ENCODE peak calls at places on chromosomes 13 and 19, in nine cellular contexts. One of them, this sample, is unnamed.

GRCh38 chr19:11142528-11143171 is 12.9 kb downstream of the SPC24 start:
- DNase-seq in ovary: peak
- DNase-seq in NB4: no peak
- DNase-seq in heart right ventricle: peak
- DNase-seq in tibial nerve: peak
- DNase-seq in kidney epithelial cell: peak
- DNase-seq in body of pancreas: peak
- DNase-seq in astrocyte: peak
- DNase-seq in adrenal gland: peak
- DNase-seq in this sample: peak

GRCh38 chr19:14342809-14343208 is 38.4 kb upstream of the ADGRE5 start:
- DNase-seq in heart right ventricle: no peak
- DNase-seq in adrenal gland: no peak
- DNase-seq in ovary: no peak
- DNase-seq in kidney epithelial cell: no peak
- DNase-seq in body of pancreas: no peak
- DNase-seq in tibial nerve: no peak
- DNase-seq in NB4: no peak
- DNase-seq in astrocyte: no peak
- DNase-seq in this sample: no peak

GRCh38 chr19:42325896-42326771 is 699 bp downstream of the MEGF8 start:
- DNase-seq in tibial nerve: no peak
- DNase-seq in NB4: peak
- DNase-seq in astrocyte: no peak
- DNase-seq in kidney epithelial cell: no peak
- DNase-seq in body of pancreas: no peak
- DNase-seq in adrenal gland: peak
- DNase-seq in ovary: peak
- DNase-seq in heart right ventricle: no peak
- DNase-seq in this sample: no peak

GRCh38 chr13:46753137-46753536 is 43.8 kb downstream of the ESD start:
- DNase-seq in kidney epithelial cell: no peak
- DNase-seq in adrenal gland: no peak
- DNase-seq in body of pancreas: no peak
- DNase-seq in tibial nerve: no peak
- DNase-seq in heart right ventricle: no peak
- DNase-seq in astrocyte: no peak
- DNase-seq in NB4: no peak
- DNase-seq in ovary: no peak
- DNase-seq in this sample: no peak

GRCh38 chr13:97493471-97493870 is 59.5 kb downstream of the RAP2A start:
- DNase-seq in ovary: no peak
- DNase-seq in kidney epithelial cell: no peak
- DNase-seq in tibial nerve: no peak
- DNase-seq in adrenal gland: no peak
- DNase-seq in body of pancreas: no peak
- DNase-seq in heart right ventricle: no peak
- DNase-seq in astrocyte: no peak
- DNase-seq in NB4: no peak
- DNase-seq in this sample: no peak

GRCh38 chr19:5047251-5047935 is 78.5 kb downstream of the KDM4B start:
- DNase-seq in body of pancreas: no peak
- DNase-seq in ovary: no peak
- DNase-seq in kidney epithelial cell: no peak
- DNase-seq in tibial nerve: no peak
- DNase-seq in astrocyte: no peak
- DNase-seq in adrenal gland: no peak
- DNase-seq in NB4: no peak
- DNase-seq in heart right ventricle: no peak
- DNase-seq in this sample: no peak

GRCh38 chr19:11551603-11552235 is 7.3 kb downstream of the ELOF1 start:
- DNase-seq in tibial nerve: no peak
- DNase-seq in adrenal gland: no peak
- DNase-seq in NB4: peak
- DNase-seq in kidney epithelial cell: no peak
- DNase-seq in ovary: peak
- DNase-seq in astrocyte: no peak
- DNase-seq in heart right ventricle: no peak
- DNase-seq in body of pancreas: no peak
- DNase-seq in this sample: no peak

GRCh38 chr13:71149498-71150363 is 717.3 kb downstream of the DACH1 start:
- DNase-seq in ovary: no peak
- DNase-seq in astrocyte: no peak
- DNase-seq in tibial nerve: no peak
- DNase-seq in heart right ventricle: no peak
- DNase-seq in NB4: no peak
- DNase-seq in adrenal gland: no peak
- DNase-seq in body of pancreas: peak
- DNase-seq in kidney epithelial cell: no peak
- DNase-seq in this sample: no peak

GRCh38 chr13:97753942-97754670 is 199.4 kb upstream of the IPO5 start:
- DNase-seq in adrenal gland: no peak
- DNase-seq in body of pancreas: no peak
- DNase-seq in tibial nerve: no peak
- DNase-seq in heart right ventricle: no peak
- DNase-seq in ovary: no peak
- DNase-seq in astrocyte: no peak
- DNase-seq in kidney epithelial cell: no peak
- DNase-seq in NB4: peak
- DNase-seq in this sample: no peak

GRCh38 chr13:51134763-51135365 is 23.8 kb upstream of the C13orf42 start:
- DNase-seq in body of pancreas: no peak
- DNase-seq in adrenal gland: no peak
- DNase-seq in astrocyte: no peak
- DNase-seq in tibial nerve: no peak
- DNase-seq in NB4: no peak
- DNase-seq in kidney epithelial cell: no peak
- DNase-seq in heart right ventricle: no peak
- DNase-seq in ovary: no peak
- DNase-seq in this sample: no peak

GRCh38 chr13:74554581-74555290 is 420.5 kb upstream of the KLF12 start:
- DNase-seq in NB4: no peak
- DNase-seq in body of pancreas: no peak
- DNase-seq in astrocyte: no peak
- DNase-seq in adrenal gland: no peak
- DNase-seq in tibial nerve: no peak
- DNase-seq in kidney epithelial cell: no peak
- DNase-seq in heart right ventricle: no peak
- DNase-seq in ovary: no peak
- DNase-seq in this sample: no peak

GRCh38 chr19:55676384-55676783 is 1.4 kb downstream of the EPN1 start:
- DNase-seq in body of pancreas: peak
- DNase-seq in NB4: no peak
- DNase-seq in kidney epithelial cell: no peak
- DNase-seq in heart right ventricle: no peak
- DNase-seq in astrocyte: no peak
- DNase-seq in adrenal gland: no peak
- DNase-seq in ovary: no peak
- DNase-seq in tibial nerve: no peak
- DNase-seq in this sample: no peak

GRCh38 chr19:39046037-39046821 is 13.9 kb upstream of the FBXO27 start:
- DNase-seq in adrenal gland: no peak
- DNase-seq in ovary: no peak
- DNase-seq in kidney epithelial cell: no peak
- DNase-seq in tibial nerve: no peak
- DNase-seq in heart right ventricle: no peak
- DNase-seq in astrocyte: no peak
- DNase-seq in NB4: peak
- DNase-seq in body of pancreas: no peak
- DNase-seq in this sample: no peak

GRCh38 chr13:101942038-101942437 is 459.8 kb downstream of the FGF14 start:
- DNase-seq in heart right ventricle: no peak
- DNase-seq in tibial nerve: peak
- DNase-seq in astrocyte: peak
- DNase-seq in NB4: peak
- DNase-seq in body of pancreas: no peak
- DNase-seq in kidney epithelial cell: no peak
- DNase-seq in ovary: no peak
- DNase-seq in adrenal gland: no peak
- DNase-seq in this sample: no peak

GRCh38 chr13:112254061-112254818 is 121.9 kb upstream of the SPACA7 start:
- DNase-seq in heart right ventricle: no peak
- DNase-seq in kidney epithelial cell: no peak
- DNase-seq in NB4: no peak
- DNase-seq in astrocyte: no peak
- DNase-seq in tibial nerve: no peak
- DNase-seq in ovary: no peak
- DNase-seq in adrenal gland: no peak
- DNase-seq in body of pancreas: no peak
- DNase-seq in this sample: no peak

DNA sequence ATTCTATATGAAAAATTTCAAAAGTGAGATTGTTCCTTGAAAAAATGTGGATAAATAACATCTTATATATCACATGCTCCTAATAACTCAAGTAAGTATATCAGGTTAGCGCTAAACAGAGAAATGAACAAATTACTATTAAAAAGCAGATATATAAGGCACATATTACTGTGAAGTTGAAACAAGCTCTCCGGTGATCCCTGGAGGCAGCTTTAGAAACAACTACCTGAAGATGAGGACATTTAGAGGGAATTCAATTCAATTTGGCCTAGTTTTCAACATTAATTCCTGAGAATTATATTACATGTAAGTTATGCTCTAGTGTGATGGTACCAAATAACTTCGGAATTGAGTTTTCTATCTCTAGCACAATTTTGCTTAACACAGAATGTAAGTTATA is 1373.6 kb upstream of the SPRY2 start:
- DNase-seq in tibial nerve: no peak
- DNase-seq in NB4: no peak
- DNase-seq in kidney epithelial cell: no peak
- DNase-seq in heart right ventricle: no peak
- DNase-seq in ovary: no peak
- DNase-seq in body of pancreas: no peak
- DNase-seq in astrocyte: no peak
- DNase-seq in adrenal gland: no peak
- DNase-seq in this sample: no peak
- TF ChIP-seq CTCF in tibial nerve: no peak
- TF ChIP-seq CTCF in NB4: no peak
- TF ChIP-seq CTCF in kidney epithelial cell: peak
- TF ChIP-seq CTCF in heart right ventricle: no peak
- TF ChIP-seq CTCF in ovary: no peak
- TF ChIP-seq CTCF in body of pancreas: no peak
- TF ChIP-seq CTCF in astrocyte: no peak
- TF ChIP-seq CTCF in adrenal gland: no peak
- TF ChIP-seq CTCF in this sample: no peak

GRCh38 chr19:49110567-49110966 is 3.6 kb upstream of the LIN7B start:
- DNase-seq in tibial nerve: no peak
- DNase-seq in astrocyte: peak
- DNase-seq in heart right ventricle: no peak
- DNase-seq in body of pancreas: no peak
- DNase-seq in NB4: no peak
- DNase-seq in adrenal gland: no peak
- DNase-seq in ovary: no peak
- DNase-seq in kidney epithelial cell: no peak
- DNase-seq in this sample: no peak

GRCh38 chr19:49116544-49116943 is 2.4 kb downstream of the LIN7B start:
- DNase-seq in astrocyte: no peak
- DNase-seq in tibial nerve: peak
- DNase-seq in NB4: peak
- DNase-seq in adrenal gland: no peak
- DNase-seq in kidney epithelial cell: no peak
- DNase-seq in heart right ventricle: no peak
- DNase-seq in body of pancreas: no peak
- DNase-seq in ovary: no peak
- DNase-seq in this sample: no peak

GRCh38 chr19:49114630-49115363 is 627 bp downstream of the LIN7B start:
- DNase-seq in body of pancreas: peak
- DNase-seq in heart right ventricle: peak
- DNase-seq in astrocyte: peak
- DNase-seq in tibial nerve: peak
- DNase-seq in NB4: peak
- DNase-seq in adrenal gland: peak
- DNase-seq in kidney epithelial cell: no peak
- DNase-seq in ovary: peak
- DNase-seq in this sample: no peak

GRCh38 chr19:49111218-49111998 is 2.8 kb upstream of the LIN7B start:
- DNase-seq in kidney epithelial cell: no peak
- DNase-seq in body of pancreas: no peak
- DNase-seq in heart right ventricle: no peak
- DNase-seq in adrenal gland: no peak
- DNase-seq in NB4: no peak
- DNase-seq in astrocyte: no peak
- DNase-seq in ovary: no peak
- DNase-seq in tibial nerve: no peak
- DNase-seq in this sample: no peak

GRCh38 chr19:49113762-49114629 is at the start of gene LIN7B:
- DNase-seq in body of pancreas: peak
- DNase-seq in NB4: peak
- DNase-seq in astrocyte: peak
- DNase-seq in tibial nerve: no peak
- DNase-seq in adrenal gland: peak
- DNase-seq in heart right ventricle: peak
- DNase-seq in kidney epithelial cell: no peak
- DNase-seq in ovary: peak
- DNase-seq in this sample: no peak
- TF ChIP-seq CTCF in body of pancreas: peak
- TF ChIP-seq CTCF in NB4: peak
- TF ChIP-seq CTCF in astrocyte: no peak
- TF ChIP-seq CTCF in tibial nerve: peak
- TF ChIP-seq CTCF in adrenal gland: no peak
- TF ChIP-seq CTCF in heart right ventricle: peak
- TF ChIP-seq CTCF in kidney epithelial cell: no peak
- TF ChIP-seq CTCF in ovary: peak
- TF ChIP-seq CTCF in this sample: peak

GRCh38 chr19:46646402-46646801 is 10.4 kb upstream of the GNG8 start:
- DNase-seq in ovary: no peak
- DNase-seq in astrocyte: no peak
- DNase-seq in tibial nerve: no peak
- DNase-seq in heart right ventricle: no peak
- DNase-seq in kidney epithelial cell: no peak
- DNase-seq in NB4: peak
- DNase-seq in body of pancreas: no peak
- DNase-seq in adrenal gland: no peak
- DNase-seq in this sample: no peak
- TF ChIP-seq CTCF in ovary: no peak
- TF ChIP-seq CTCF in astrocyte: no peak
- TF ChIP-seq CTCF in tibial nerve: no peak
- TF ChIP-seq CTCF in heart right ventricle: no peak
- TF ChIP-seq CTCF in kidney epithelial cell: no peak
- TF ChIP-seq CTCF in NB4: no peak
- TF ChIP-seq CTCF in body of pancreas: no peak
- TF ChIP-seq CTCF in adrenal gland: no peak
- TF ChIP-seq CTCF in this sample: no peak

GRCh38 chr13:20093946-20094345 is 66.9 kb downstream of the GJA3 start:
- DNase-seq in adrenal gland: no peak
- DNase-seq in ovary: no peak
- DNase-seq in kidney epithelial cell: no peak
- DNase-seq in tibial nerve: no peak
- DNase-seq in heart right ventricle: no peak
- DNase-seq in NB4: no peak
- DNase-seq in astrocyte: no peak
- DNase-seq in body of pancreas: no peak
- DNase-seq in this sample: no peak

DNA sequence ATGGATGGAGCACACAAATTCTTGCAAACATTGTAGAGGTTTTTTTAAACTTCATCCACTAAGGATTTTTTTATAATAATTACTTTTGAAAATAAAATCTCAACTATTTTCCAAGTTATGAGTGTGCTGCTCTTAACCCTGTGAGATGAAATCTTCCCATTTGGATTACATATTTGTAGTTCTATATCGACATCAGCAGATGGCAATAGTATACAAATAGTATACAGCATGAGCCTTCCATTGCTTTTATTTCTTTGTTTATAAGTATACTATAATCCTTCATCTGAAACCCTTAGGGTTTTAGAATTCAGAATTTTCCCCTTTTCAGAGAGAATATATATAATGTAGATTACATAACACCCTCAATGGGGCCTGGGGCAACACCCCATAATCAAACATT is 70.5 kb downstream of the GJA3 start:
- DNase-seq in ovary: no peak
- DNase-seq in kidney epithelial cell: no peak
- DNase-seq in body of pancreas: no peak
- DNase-seq in heart right ventricle: no peak
- DNase-seq in adrenal gland: no peak
- DNase-seq in tibial nerve: no peak
- DNase-seq in NB4: peak
- DNase-seq in astrocyte: no peak
- DNase-seq in this sample: no peak
- TF ChIP-seq CTCF in ovary: no peak
- TF ChIP-seq CTCF in kidney epithelial cell: no peak
- TF ChIP-seq CTCF in body of pancreas: peak
- TF ChIP-seq CTCF in heart right ventricle: no peak
- TF ChIP-seq CTCF in adrenal gland: no peak
- TF ChIP-seq CTCF in tibial nerve: no peak
- TF ChIP-seq CTCF in NB4: no peak
- TF ChIP-seq CTCF in astrocyte: no peak
- TF ChIP-seq CTCF in this sample: no peak